ENCODE peak calls at places on chromosomes 13 and 19, in six cellular contexts. One of them, this sample, is unnamed.

GRCh38 chr13:93039131-93039530 is 187.5 kb upstream of the GPC6 start:
- DNase-seq in H1: no peak
- DNase-seq in K562: no peak
- DNase-seq in GM12878: no peak
- DNase-seq in HepG2: no peak
- DNase-seq in HCT116: no peak
- DNase-seq in this sample: peak; percentile 6

GRCh38 chr19:46404039-46404883 is 9.1 kb downstream of the CCDC8 start:
- DNase-seq in K562: peak; percentile 33
- DNase-seq in HepG2: peak; percentile 69
- DNase-seq in HCT116: no peak
- DNase-seq in GM12878: no peak
- DNase-seq in H1: peak; percentile 83
- DNase-seq in this sample: no peak

GRCh38 chr13:112958127-112958989 is 10.7 kb upstream of the MCF2L start:
- DNase-seq in K562: no peak
- DNase-seq in GM12878: no peak
- DNase-seq in HepG2: no peak
- DNase-seq in H1: no peak
- DNase-seq in HCT116: no peak
- DNase-seq in this sample: no peak

GRCh38 chr13:45370922-45371406 is 30.0 kb upstream of the TPT1 start:
- DNase-seq in H1: peak; percentile 92
- DNase-seq in K562: peak; percentile 66
- DNase-seq in HCT116: no peak
- DNase-seq in GM12878: no peak
- DNase-seq in HepG2: no peak
- DNase-seq in this sample: peak; percentile 68

GRCh38 chr19:41443813-41444455 is 978 bp downstream of the ERICH4 start:
- DNase-seq in HCT116: no peak
- DNase-seq in HepG2: no peak
- DNase-seq in K562: no peak
- DNase-seq in H1: no peak
- DNase-seq in GM12878: no peak
- DNase-seq in this sample: no peak

GRCh38 chr13:113627136-113627535 is 30.9 kb downstream of the ATP4B start:
- DNase-seq in H1: no peak
- DNase-seq in HepG2: no peak
- DNase-seq in K562: no peak
- DNase-seq in HCT116: no peak
- DNase-seq in GM12878: no peak
- DNase-seq in this sample: no peak

GRCh38 chr19:7550987-7551761 is 15.7 kb downstream of the PNPLA6 start:
- DNase-seq in K562: peak; percentile 80
- DNase-seq in HepG2: no peak
- DNase-seq in GM12878: no peak
- DNase-seq in H1: peak; percentile 93
- DNase-seq in HCT116: peak; percentile 85
- DNase-seq in this sample: peak; percentile 87

GRCh38 chr19:16661480-16662034 is 618 bp downstream of the TMEM38A start:
- DNase-seq in HepG2: no peak
- DNase-seq in HCT116: no peak
- DNase-seq in K562: peak; percentile 29
- DNase-seq in H1: peak; percentile 60
- DNase-seq in GM12878: no peak
- DNase-seq in this sample: no peak

GRCh38 chr19:1101337-1101698 is 2.5 kb upstream of the GPX4 start:
- DNase-seq in K562: no peak
- DNase-seq in HepG2: no peak
- DNase-seq in GM12878: no peak
- DNase-seq in HCT116: no peak
- DNase-seq in H1: no peak
- DNase-seq in this sample: no peak

GRCh38 chr19:14410054-14410774 is 8.9 kb downstream of the DDX39A start:
- DNase-seq in K562: no peak
- DNase-seq in H1: no peak
- DNase-seq in GM12878: no peak
- DNase-seq in HepG2: no peak
- DNase-seq in HCT116: no peak
- DNase-seq in this sample: no peak

GRCh38 chr13:99871249-99871898 is 100.2 kb downstream of the ZIC5 start:
- DNase-seq in HCT116: no peak
- DNase-seq in K562: no peak
- DNase-seq in H1: no peak
- DNase-seq in GM12878: no peak
- DNase-seq in HepG2: no peak
- DNase-seq in this sample: no peak

GRCh38 chr19:55467236-55468053 is 2.9 kb upstream of the C19orf85 start:
- DNase-seq in H1: peak; percentile 94
- DNase-seq in K562: peak; percentile 85
- DNase-seq in HepG2: peak; percentile 69
- DNase-seq in GM12878: no peak
- DNase-seq in HCT116: no peak
- DNase-seq in this sample: no peak

GRCh38 chr13:75514080-75515040 is 23.3 kb downstream of the COMMD6 start:
- DNase-seq in K562: no peak
- DNase-seq in GM12878: no peak
- DNase-seq in H1: no peak
- DNase-seq in HCT116: no peak
- DNase-seq in HepG2: no peak
- DNase-seq in this sample: no peak

GRCh38 chr13:44810067-44810840 is 179.0 kb downstream of the NUFIP1 start:
- DNase-seq in HepG2: no peak
- DNase-seq in H1: no peak
- DNase-seq in GM12878: no peak
- DNase-seq in HCT116: no peak
- DNase-seq in K562: no peak
- DNase-seq in this sample: no peak

DNA sequence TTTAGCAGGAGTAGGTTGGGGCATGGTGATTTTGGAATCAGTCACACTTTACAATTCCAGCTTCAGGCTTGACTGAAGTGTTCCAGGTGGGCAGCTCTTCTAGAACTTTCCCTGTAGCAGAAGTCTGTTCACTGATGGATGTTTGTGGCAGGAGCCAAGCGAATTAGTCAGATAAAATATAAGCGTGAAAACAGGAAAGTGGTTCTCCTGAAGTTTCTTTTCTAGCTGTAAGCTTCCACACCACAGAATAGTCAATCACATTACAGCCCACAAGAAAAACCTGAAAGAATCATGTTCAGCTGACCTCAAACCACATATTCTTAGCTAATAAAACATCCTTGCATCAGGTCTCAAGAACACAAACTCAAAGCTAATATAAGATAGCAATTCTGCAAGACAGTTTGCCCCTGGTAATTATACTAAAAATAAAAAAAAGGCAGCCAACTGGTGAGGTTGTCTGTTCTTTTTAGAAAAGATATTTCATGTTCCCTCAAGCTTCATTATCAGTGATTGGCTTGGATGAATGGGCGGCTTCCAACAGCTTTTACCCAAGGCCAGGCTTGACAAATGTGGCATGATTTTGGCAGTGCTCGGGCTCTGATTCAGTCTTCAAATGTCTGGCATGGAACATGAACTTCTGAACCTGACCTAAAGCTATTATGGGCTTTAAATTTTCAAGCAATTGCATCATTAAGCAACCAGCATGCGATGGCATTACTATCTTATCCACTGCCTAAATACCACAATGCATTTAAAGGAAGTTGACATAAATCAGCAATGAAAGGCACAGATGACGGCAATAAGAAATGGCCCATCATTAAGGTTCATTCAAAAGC is 136.8 kb downstream of the DCLK1 start:
- DNase-seq in HepG2: no peak
- DNase-seq in HCT116: no peak
- DNase-seq in K562: no peak
- DNase-seq in GM12878: no peak
- DNase-seq in H1: no peak
- DNase-seq in this sample: no peak
- TF ChIP-seq YY1 in HepG2: no peak
- TF ChIP-seq YY1 in HCT116: no peak
- TF ChIP-seq YY1 in K562: no peak
- TF ChIP-seq YY1 in GM12878: no peak
- TF ChIP-seq YY1 in H1: no peak
- TF ChIP-seq YY1 in this sample: no peak

GRCh38 chr13:109672545-109672944 is 113.8 kb downstream of the IRS2 start:
- DNase-seq in HCT116: no peak
- DNase-seq in K562: no peak
- DNase-seq in HepG2: no peak
- DNase-seq in GM12878: no peak
- DNase-seq in H1: no peak
- DNase-seq in this sample: no peak
- TF ChIP-seq ZNF274 in HCT116: no peak
- TF ChIP-seq ZNF274 in K562: no peak
- TF ChIP-seq ZNF274 in HepG2: no peak
- TF ChIP-seq ZNF274 in GM12878: no peak
- TF ChIP-seq ZNF274 in H1: no peak
- TF ChIP-seq ZNF274 in this sample: no peak

DNA sequence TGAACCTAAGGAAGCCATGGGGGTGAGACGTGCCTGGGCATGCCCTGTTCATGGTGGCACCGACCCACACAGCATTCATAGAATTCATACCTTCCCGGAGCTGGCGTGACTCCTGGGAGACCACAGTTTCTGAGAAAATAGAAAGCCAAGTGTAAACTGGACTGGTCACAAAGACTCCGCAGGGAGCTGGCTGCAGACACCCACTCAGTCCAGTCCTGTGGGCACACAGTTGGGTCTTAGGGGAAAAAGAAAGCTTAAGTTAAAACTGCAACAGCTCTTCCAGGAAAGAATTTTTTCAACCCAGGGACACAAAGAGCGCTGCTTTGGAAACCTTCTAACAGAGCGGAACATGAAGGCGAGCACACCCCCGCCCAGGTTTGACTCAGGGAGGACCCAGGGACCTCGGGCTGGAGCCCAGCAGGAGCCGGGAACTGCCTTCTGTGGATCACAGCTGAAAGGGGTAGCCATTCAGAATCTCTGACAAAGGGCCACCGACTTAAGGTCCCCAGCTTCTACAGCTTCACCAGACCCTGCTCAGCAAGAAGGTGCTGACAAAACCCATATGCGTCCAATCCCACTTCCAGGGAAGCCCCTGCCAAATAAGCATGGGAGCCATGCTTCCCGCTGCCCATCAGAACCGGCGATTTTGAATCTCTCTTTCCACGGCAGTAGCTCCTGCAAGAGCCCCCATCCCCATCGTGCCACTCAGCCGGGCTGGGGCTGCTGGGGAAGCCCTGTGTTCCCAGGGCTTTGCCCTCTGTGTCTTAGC is 183.7 kb downstream of the COL4A1 start:
- DNase-seq in GM12878: no peak
- DNase-seq in HCT116: no peak
- DNase-seq in H1: no peak
- DNase-seq in K562: no peak
- DNase-seq in HepG2: no peak
- DNase-seq in this sample: no peak
- TF ChIP-seq YY1 in GM12878: no peak
- TF ChIP-seq YY1 in HCT116: no peak
- TF ChIP-seq YY1 in H1: no peak
- TF ChIP-seq YY1 in K562: no peak
- TF ChIP-seq YY1 in HepG2: no peak
- TF ChIP-seq YY1 in this sample: no peak

GRCh38 chr19:4636151-4636717 is 3.1 kb upstream of the TNFAIP8L1 start:
- DNase-seq in HepG2: no peak
- DNase-seq in GM12878: no peak
- DNase-seq in K562: peak; percentile 84
- DNase-seq in HCT116: no peak
- DNase-seq in H1: peak; percentile 96
- DNase-seq in this sample: no peak
- TF ChIP-seq ZNF274 in HepG2: no peak
- TF ChIP-seq ZNF274 in GM12878: no peak
- TF ChIP-seq ZNF274 in K562: no peak
- TF ChIP-seq ZNF274 in HCT116: no peak
- TF ChIP-seq ZNF274 in H1: no peak
- TF ChIP-seq ZNF274 in this sample: no peak

GRCh38 chr13:90968510-90968909 is 379.0 kb upstream of the MIR17HG start:
- DNase-seq in H1: peak; percentile 50
- DNase-seq in GM12878: no peak
- DNase-seq in K562: peak; percentile 19
- DNase-seq in HCT116: peak; percentile 4
- DNase-seq in HepG2: peak; percentile 2
- DNase-seq in this sample: no peak

GRCh38 chr13:90979059-90979458 is 368.4 kb upstream of the MIR17HG start:
- DNase-seq in H1: no peak
- DNase-seq in HCT116: no peak
- DNase-seq in K562: no peak
- DNase-seq in HepG2: no peak
- DNase-seq in GM12878: no peak
- DNase-seq in this sample: no peak

DNA sequence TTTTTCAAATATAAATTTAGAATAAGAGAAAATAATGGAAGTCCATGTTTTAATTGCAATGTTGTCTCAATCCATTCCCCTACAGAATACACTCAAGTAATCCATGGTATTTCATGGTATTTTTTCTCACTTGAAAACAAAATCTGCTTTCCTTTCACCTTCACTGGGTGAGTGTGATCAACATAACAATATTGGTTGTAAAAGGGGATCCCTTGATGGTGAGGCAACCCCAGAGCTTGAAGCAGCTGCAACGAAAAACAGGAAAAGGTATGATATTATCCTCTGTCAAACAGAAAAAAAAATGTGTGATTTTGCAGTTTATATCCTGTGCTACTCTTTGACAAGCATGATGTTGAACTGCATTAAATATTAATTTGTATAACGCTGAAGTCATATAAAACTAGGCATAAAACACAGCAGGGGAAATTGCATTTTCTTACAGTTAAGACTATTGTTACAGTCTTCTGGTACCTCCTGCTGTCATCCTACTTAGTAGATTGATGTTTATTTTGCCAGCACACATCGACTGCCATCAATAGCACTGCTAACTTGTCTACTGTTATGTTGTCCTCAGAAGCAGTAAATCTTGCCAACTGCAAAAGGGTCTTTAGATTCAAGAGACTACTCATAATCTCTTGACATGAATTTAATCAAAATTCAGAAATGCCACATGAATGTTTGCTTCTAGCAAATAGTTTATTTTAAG is 373.1 kb upstream of the MIR17HG start:
- DNase-seq in K562: no peak
- DNase-seq in GM12878: no peak
- DNase-seq in HepG2: no peak
- DNase-seq in H1: no peak
- DNase-seq in HCT116: no peak
- DNase-seq in this sample: peak; percentile 20
- TF ChIP-seq YY1 in K562: no peak
- TF ChIP-seq YY1 in GM12878: no peak
- TF ChIP-seq YY1 in HepG2: no peak
- TF ChIP-seq YY1 in H1: no peak
- TF ChIP-seq YY1 in HCT116: no peak
- TF ChIP-seq YY1 in this sample: no peak

This sample was measured in NT2/D1.